ENCODE peak calls at places on chromosomes 4 and X, in five cellular contexts. L, C, D, W and Z are unnamed samples.

GRCh38 chr4:137531951-137532868 is at the start of gene PCDH18:
- DNase-seq in D (peak), W (peak), C (peak), L (no peak), Z (peak)

GRCh38 chrX:54042609-54043010 is 1.7 kb downstream of the PHF8 start:
- DNase-seq in D (no peak), C (peak), L (no peak), W (peak), Z (no peak)

GRCh38 chr4:139167774-139168444 is 9.1 kb downstream of the ELF2 start:
- DNase-seq in D (no peak), C (peak), W (no peak), L (no peak), Z (no peak)

GRCh38 chr4:141233673-141234072 is 13.0 kb downstream of the ZNF330 start:
- DNase-seq in C (no peak), D (no peak), W (no peak), L (no peak), Z (no peak)

GRCh38 chr4:120921456-120922389 is 803 bp downstream of the PRDM5 start:
- DNase-seq in W (peak), L (peak), D (peak), C (peak), Z (peak)

GRCh38 chr4:168598191-168598590 is 101.3 kb downstream of the PALLD start:
- DNase-seq in D (no peak), L (no peak), C (no peak), W (no peak), Z (no peak)

GRCh38 chr4:54607521-54607920 is 50.2 kb upstream of the KIT start:
- DNase-seq in D (no peak), C (no peak), W (no peak), L (no peak), Z (no peak)

GRCh38 chr4:10694151-10694825 is 9.7 kb upstream of the CLNK start:
- DNase-seq in L (no peak), W (no peak), D (no peak), C (no peak), Z (no peak)

GRCh38 chr4:26204911-26205368 is 115.9 kb upstream of the RBPJ start:
- DNase-seq in W (peak), C (no peak), L (no peak), D (peak), Z (peak)

GRCh38 chrX:112814496-112814895 is 26.1 kb downstream of the AMOT start:
- DNase-seq in W (no peak), D (no peak), L (no peak), C (no peak), Z (no peak)

GRCh38 chrX:9532349-9532748 is 67.5 kb downstream of the TBL1X start:
- DNase-seq in W (no peak), C (no peak), L (no peak), D (no peak), Z (no peak)

GRCh38 chr4:128658214-128658621 is 151.3 kb upstream of the JADE1 start:
- DNase-seq in L (no peak), C (no peak), W (no peak), D (no peak), Z (no peak)

GRCh38 chrX:147898951-147899350 is 12.8 kb upstream of the FMR1 start:
- DNase-seq in C (no peak), D (no peak), W (no peak), L (no peak), Z (no peak)

GRCh38 chr4:78242071-78242470 is 184.9 kb downstream of the FRAS1 start:
- DNase-seq in D (no peak), W (no peak), L (no peak), C (no peak), Z (no peak)

GRCh38 chrX:139823806-139824205 is 109.0 kb downstream of the ATP11C start:
- DNase-seq in D (no peak), C (no peak), W (no peak), L (no peak), Z (no peak)